ENCODE peak calls at places on chromosomes 1 and 21, in six cellular contexts. E is MM.1S; Z is fibroblast of pulmonary artery; O is OCI-LY7; D is BE2C; W is Jurkat, Clone E6-1. H is an unnamed sample.
A peak's percentile ranks its signal among the peaks of the same experiment; 100 is the strongest.

GRCh38 chr1:168709407-168709891 is 19.6 kb downstream of the DPT start:
- DNase-seq in E (no peak), Z (peak; percentile 83), O (no peak), D (no peak), W (no peak), H (peak; percentile 91)

GRCh38 chr21:36686955-36687354 is 12.0 kb upstream of the SIM2 start:
- DNase-seq in E (no peak), Z (no peak), O (no peak), D (no peak), W (no peak), H (no peak)

GRCh38 chr1:82465024-82465423 is 664.3 kb downstream of the ADGRL2 start:
- DNase-seq in E (no peak), Z (no peak), O (no peak), D (no peak), W (no peak), H (no peak)

GRCh38 chr1:115188680-115189395 is 99.5 kb upstream of the TSPAN2 start:
- DNase-seq in E (no peak), Z (no peak), O (no peak), D (no peak), W (no peak), H (no peak)

GRCh38 chr1:66944330-66945274 is 19.8 kb downstream of the MIER1 start:
- DNase-seq in E (no peak), Z (peak; percentile 80), O (no peak), D (no peak), W (no peak), H (peak; percentile 84)

GRCh38 chr1:175073054-175073453 is 5.4 kb downstream of the TNN start:
- DNase-seq in E (no peak), Z (no peak), O (no peak), D (no peak), W (no peak), H (peak; percentile 16)

GRCh38 chr1:20729155-20729931 is 3.2 kb downstream of the SH2D5 start:
- DNase-seq in E (no peak), Z (no peak), O (no peak), D (no peak), W (no peak), H (no peak)

GRCh38 chr1:6599141-6599975 is 3.3 kb downstream of the KLHL21 start:
- DNase-seq in E (peak; percentile 51), Z (no peak), O (peak; percentile 61), D (no peak), W (peak; percentile 88), H (no peak)

GRCh38 chr1:38958967-38959366 is 17.3 kb upstream of the RHBDL2 start:
- DNase-seq in E (no peak), Z (peak; percentile 56), O (no peak), D (no peak), W (no peak), H (peak; percentile 40)

GRCh38 chr1:51960262-51960661 is 30.2 kb downstream of the RAB3B start:
- DNase-seq in E (no peak), Z (no peak), O (no peak), D (no peak), W (no peak), H (no peak)

GRCh38 chr1:248851390-248851789 is 7.5 kb downstream of the ZNF692 start:
- DNase-seq in E (no peak), Z (no peak), O (no peak), D (no peak), W (no peak), H (no peak)

GRCh38 chr1:165284471-165284870 is 72.0 kb downstream of the LMX1A start:
- DNase-seq in E (no peak), Z (no peak), O (no peak), D (no peak), W (no peak), H (no peak)

GRCh38 chr21:36630485-36631206 is 68.3 kb upstream of the SIM2 start:
- DNase-seq in E (peak; percentile 74), Z (peak; percentile 57), O (peak; percentile 68), D (peak; percentile 76), W (peak; percentile 37), H (peak; percentile 42)

GRCh38 chr1:11518791-11519628 is 40.1 kb downstream of the DISP3 start:
- DNase-seq in E (no peak), Z (no peak), O (no peak), D (no peak), W (no peak), H (no peak)

GRCh38 chr1:12014141-12014981 is 4.9 kb upstream of the MIIP start:
- DNase-seq in E (no peak), Z (no peak), O (no peak), D (no peak), W (peak; percentile 23), H (no peak)

GRCh38 chr1:94926365-94926914 is 470 bp downstream of the CNN3 start:
- DNase-seq in E (no peak), Z (peak; percentile 64), O (no peak), D (peak; percentile 67), W (no peak), H (no peak)

GRCh38 chr1:179742717-179743678 is at the start of gene FAM163A:
- DNase-seq in E (no peak), Z (no peak), O (no peak), D (peak; percentile 80), W (no peak), H (no peak)

GRCh38 chr1:2637472-2637871 is 4.7 kb upstream of the MMEL1 start:
- DNase-seq in E (no peak), Z (no peak), O (no peak), D (no peak), W (no peak), H (no peak)

GRCh38 chr1:147849097-147849873 is 53.3 kb upstream of the GJA8 start:
- DNase-seq in E (no peak), Z (peak; percentile 75), O (no peak), D (no peak), W (no peak), H (peak; percentile 40)

DNA sequence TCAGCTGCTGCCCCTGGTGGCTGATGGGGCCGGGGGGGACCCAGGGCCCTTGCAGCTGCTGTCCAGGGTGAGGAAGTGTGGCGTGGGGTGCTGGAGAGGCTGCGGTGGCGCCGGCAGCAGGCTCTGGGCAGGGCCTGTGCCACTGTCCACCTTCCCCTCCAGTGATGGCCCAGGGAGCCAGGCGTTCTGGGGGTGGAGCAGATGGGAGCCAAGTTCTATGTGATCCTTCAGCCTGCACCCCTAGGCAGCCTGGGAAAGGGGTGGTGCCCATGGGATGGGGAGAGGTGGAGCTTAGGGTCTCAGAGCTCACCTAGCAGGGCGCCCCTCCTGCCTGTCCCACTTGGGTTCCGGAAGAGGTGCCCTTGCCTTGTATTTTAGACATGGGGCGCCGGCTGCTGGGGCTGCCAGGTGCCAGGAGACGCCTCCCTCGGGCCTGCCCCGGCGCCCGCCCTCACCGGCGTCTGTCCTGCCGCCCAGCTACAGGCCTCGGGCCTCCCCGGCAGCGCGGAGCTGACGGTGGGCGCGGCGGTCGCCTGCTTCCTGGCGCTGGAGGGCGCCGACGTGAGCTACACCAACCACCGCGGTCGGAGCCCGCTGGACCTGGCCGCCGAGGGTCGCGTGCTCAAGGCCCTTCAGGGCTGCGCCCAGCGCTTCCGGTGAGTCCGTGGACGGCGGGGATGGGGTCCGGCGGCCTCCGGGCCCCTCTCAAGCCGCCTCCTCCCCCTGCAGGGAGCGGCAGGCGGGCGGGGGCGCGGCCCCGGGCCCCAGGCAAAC is 3.1 kb upstream of the MMP23B start:
- DNase-seq in E (no peak), Z (no peak), O (peak; percentile 51), D (no peak), W (peak; percentile 62), H (no peak)
- H3K4me3 ChIP-seq in E (no peak overlapping the region), Z (no peak overlapping the region), O (peak overlapping the region; percentile 66), D (no peak overlapping the region), W (peak overlapping the region; percentile 58), H (no peak overlapping the region)

GRCh38 chr1:201828451-201828819 is 522 bp upstream of the IPO9 start:
- DNase-seq in E (no peak), Z (no peak), O (no peak), D (no peak), W (no peak), H (no peak)
- H3K4me3 ChIP-seq in E (peak overlapping the region; percentile 18), Z (peak overlapping the region; percentile 28), O (peak overlapping the region; percentile 88), D (no peak overlapping the region), W (peak overlapping the region; percentile 27), H (peak overlapping the region; percentile 47)

GRCh38 chr1:155529929-155530328 is 32.7 kb downstream of the ASH1L start:
- DNase-seq in E (no peak), Z (no peak), O (peak; percentile 73), D (no peak), W (no peak), H (no peak)

GRCh38 chr1:155531624-155532023 is 31.0 kb downstream of the ASH1L start:
- DNase-seq in E (no peak), Z (peak; percentile 37), O (no peak), D (no peak), W (no peak), H (peak; percentile 68)

GRCh38 chr1:155526356-155526755 is 36.2 kb downstream of the ASH1L start:
- DNase-seq in E (no peak), Z (no peak), O (no peak), D (no peak), W (no peak), H (no peak)

GRCh38 chr1:155527672-155528071 is 34.9 kb downstream of the ASH1L start:
- DNase-seq in E (no peak), Z (no peak), O (no peak), D (no peak), W (no peak), H (no peak)

GRCh38 chr1:155529109-155529508 is 33.5 kb downstream of the ASH1L start:
- DNase-seq in E (no peak), Z (no peak), O (peak; percentile 37), D (no peak), W (no peak), H (no peak)
- H3K4me3 ChIP-seq in E (no peak overlapping the region), Z (no peak overlapping the region), O (peak overlapping the region; percentile 54), D (no peak overlapping the region), W (no peak overlapping the region), H (no peak overlapping the region)

GRCh38 chr1:111274653-111275052 is 16.0 kb upstream of the CHIA start:
- DNase-seq in E (no peak), Z (no peak), O (no peak), D (no peak), W (no peak), H (no peak)
- H3K4me3 ChIP-seq in E (no peak overlapping the region), Z (no peak overlapping the region), O (no peak overlapping the region), D (no peak overlapping the region), W (no peak overlapping the region), H (peak overlapping the region; percentile 34)

H was measured in fibroblast of the aortic adventitia.